ENCODE peak calls at places on chromosomes 1 and 21, in four cellular contexts. M is OCI-LY7, Z is HCT116, C is neural progenitor cell. R is an unnamed sample.
A peak's percentile ranks its signal among the peaks of the same experiment; 100 is the strongest.

GRCh38 chr21:45598666-45599065 is 44.9 kb upstream of the PCBP3 start:
- DNase-seq in Z (no peak), M (no peak), C (no peak), R (no peak)

GRCh38 chr1:27644369-27645070 is 9.5 kb upstream of the FGR start:
- DNase-seq in C (no peak), Z (no peak), M (no peak), R (no peak)

GRCh38 chr1:38741341-38741740 is 118.2 kb downstream of the RRAGC start:
- DNase-seq in Z (no peak), M (no peak), C (peak; percentile 37), R (peak; percentile 25)

GRCh38 chr1:228037401-228038386 is 30.9 kb downstream of the WNT3A start:
- DNase-seq in M (no peak), Z (no peak), C (peak; percentile 86), R (peak; percentile 55)

GRCh38 chr1:72062584-72062983 is 219.8 kb downstream of the NEGR1 start:
- DNase-seq in Z (no peak), M (no peak), C (no peak), R (peak; percentile 19)

GRCh38 chr1:3627515-3628253 is 2.9 kb downstream of the TPRG1L start:
- DNase-seq in M (no peak), C (no peak), Z (no peak), R (no peak)

GRCh38 chr21:41655259-41655658 is 111.6 kb downstream of the RIPK4 start:
- DNase-seq in C (no peak), M (no peak), Z (no peak), R (no peak)

GRCh38 chr1:198846506-198847010 is 207.7 kb downstream of the PTPRC start:
- DNase-seq in Z (no peak), M (no peak), C (no peak), R (no peak)

GRCh38 chr1:31299365-31299764 is 2.5 kb downstream of the ZCCHC17 start:
- DNase-seq in Z (no peak), M (no peak), C (no peak), R (peak; percentile 55)

GRCh38 chr1:192171123-192171522 is 12.9 kb downstream of the RGS18 start:
- DNase-seq in C (no peak), M (no peak), Z (no peak), R (no peak)

GRCh38 chr21:36320421-36321324 is 676 bp downstream of the MORC3 start:
- DNase-seq in Z (peak; percentile 28), C (no peak), M (peak; percentile 57), R (peak; percentile 88)

GRCh38 chr1:10814312-10814711 is 17.9 kb upstream of the CASZ1 start:
- DNase-seq in M (no peak), C (no peak), Z (no peak), R (no peak)

GRCh38 chr1:234938924-234939323 is 189.7 kb downstream of the TOMM20 start:
- DNase-seq in M (no peak), C (no peak), Z (no peak), R (no peak)

GRCh38 chr1:94382163-94382562 is 36.0 kb upstream of the ABCD3 start:
- DNase-seq in Z (no peak), M (no peak), C (no peak), R (no peak)

GRCh38 chr1:184753608-184754478 is 815 bp downstream of the EDEM3 start:
- DNase-seq in C (peak; percentile 79), M (peak; percentile 57), Z (no peak), R (peak; percentile 59)

GRCh38 chr1:52669696-52670095 is 28.5 kb downstream of the COA7 start:
- DNase-seq in M (no peak), Z (no peak), C (no peak), R (peak; percentile 78)

GRCh38 chr1:154714638-154715037 is 106.7 kb upstream of the ADAR start:
- DNase-seq in M (peak; percentile 18), C (peak; percentile 34), Z (no peak), R (peak; percentile 77)

GRCh38 chr1:239337776-239338435 is 48.5 kb upstream of the CHRM3 start:
- DNase-seq in C (no peak), M (no peak), Z (no peak), R (no peak)

GRCh38 chr1:34900775-34901502 is 28.5 kb downstream of the DLGAP3 start:
- DNase-seq in Z (no peak), C (no peak), M (no peak), R (no peak)

GRCh38 chr1:16019580-16020277 is 1.9 kb upstream of the HSPB7 start:
- DNase-seq in Z (no peak), C (no peak), M (no peak), R (peak; percentile 83)

GRCh38 chr1:25927541-25928265 is 21.5 kb upstream of the STMN1 start:
- DNase-seq in C (peak; percentile 84), M (peak; percentile 14), Z (no peak), R (no peak)

GRCh38 chr1:19596065-19596718 is 47.9 kb upstream of the NBL1 start:
- DNase-seq in Z (no peak), C (peak; percentile 50), M (peak; percentile 35), R (peak; percentile 57)

GRCh38 chr1:43172532-43172972 is 422 bp downstream of the CFAP57 start:
- DNase-seq in Z (peak; percentile 84), M (peak; percentile 90), C (peak; percentile 94), R (peak; percentile 91)

GRCh38 chr1:41666991-41667631 is 182.6 kb upstream of the EDN2 start:
- DNase-seq in Z (no peak), C (peak; percentile 37), M (peak; percentile 71), R (peak; percentile 44)

GRCh38 chr1:231949277-231950122 is 322.9 kb downstream of the DISC1 start:
- DNase-seq in M (no peak), Z (no peak), C (peak; percentile 25), R (no peak)

GRCh38 chr1:170676628-170677027 is 12.7 kb downstream of the PRRX1 start:
- DNase-seq in C (no peak), Z (no peak), M (no peak), R (peak; percentile 73)

GRCh38 chr1:66446261-66447001 is 87.5 kb upstream of the SGIP1 start:
- DNase-seq in C (peak; percentile 76), Z (peak; percentile 74), M (peak; percentile 85), R (peak; percentile 80)

GRCh38 chr1:16905112-16905855 is 9.5 kb downstream of the RNU1-2 start:
- DNase-seq in M (peak; percentile 84), C (peak; percentile 76), Z (peak; percentile 92), R (peak; percentile 91)

GRCh38 chr1:226882631-226883409 is 12.4 kb downstream of the PSEN2 start:
- DNase-seq in M (peak; percentile 72), Z (no peak), C (no peak), R (peak; percentile 45)

GRCh38 chr1:234579967-234580366 is 30.0 kb downstream of the IRF2BP2 start:
- DNase-seq in C (no peak), Z (no peak), M (peak; percentile 42), R (peak; percentile 36)

GRCh38 chr1:23598424-23598823 is 39.1 kb upstream of the ID3 start:
- DNase-seq in Z (no peak), C (peak; percentile 93), M (peak; percentile 78), R (no peak)

GRCh38 chr1:228540161-228540917 is 53.2 kb downstream of the RNF187 start:
- DNase-seq in Z (no peak), M (no peak), C (no peak), R (no peak)

GRCh38 chr1:161887724-161888287 is 121.7 kb downstream of the ATF6 start:
- DNase-seq in C (no peak), M (no peak), Z (no peak), R (no peak)

GRCh38 chr1:29236993-29237905 is 927 bp downstream of the PTPRU start:
- DNase-seq in C (peak; percentile 77), M (no peak), Z (no peak), R (peak; percentile 73)

GRCh38 chr1:5734996-5735395 is 257.2 kb downstream of the NPHP4 start:
- DNase-seq in Z (no peak), M (no peak), C (no peak), R (no peak)

GRCh38 chr1:206725053-206725963 is 40.6 kb downstream of the MAPKAPK2 start:
- DNase-seq in M (peak; percentile 68), C (peak; percentile 65), Z (peak; percentile 15), R (peak; percentile 72)

GRCh38 chr1:206723500-206724472 is 39.1 kb downstream of the MAPKAPK2 start:
- DNase-seq in Z (no peak), C (peak; percentile 34), M (no peak), R (peak; percentile 92)

GRCh38 chr1:206719169-206719839 is 34.6 kb downstream of the MAPKAPK2 start:
- DNase-seq in M (no peak), C (no peak), Z (no peak), R (no peak)

GRCh38 chr1:206722751-206723499 is 38.2 kb downstream of the MAPKAPK2 start:
- DNase-seq in Z (no peak), M (no peak), C (no peak), R (peak; percentile 46)

GRCh38 chr1:206721454-206721853 is 36.7 kb downstream of the MAPKAPK2 start:
- DNase-seq in Z (no peak), C (no peak), M (no peak), R (no peak)
- TF ChIP-seq EZH2phosphoT487 in Z (no peak), C (no peak), M (no peak), R (no peak)

GRCh38 chr1:8510041-8510823 is 192.3 kb downstream of the SLC45A1 start:
- DNase-seq in Z (no peak), C (no peak), M (peak; percentile 68), R (peak; percentile 87)

GRCh38 chr1:8512504-8512903 is 194.6 kb downstream of the SLC45A1 start:
- DNase-seq in Z (no peak), C (no peak), M (no peak), R (no peak)

GRCh38 chr1:8506447-8506846 is 188.5 kb downstream of the SLC45A1 start:
- DNase-seq in M (no peak), Z (no peak), C (no peak), R (no peak)

GRCh38 chr1:8506995-8507615 is 189.2 kb downstream of the SLC45A1 start:
- DNase-seq in C (no peak), Z (no peak), M (no peak), R (no peak)

GRCh38 chr1:8509579-8509978 is 191.7 kb downstream of the SLC45A1 start:
- DNase-seq in M (no peak), Z (no peak), C (no peak), R (no peak)
- H3K4me1 ChIP-seq in M (peaks cover 78% of the 10 kb centered on the region), Z (no peaks in the 10 kb centered on the region), C (peaks cover 7% of the 10 kb centered on the region), R (peaks cover 20% of the 10 kb centered on the region)

GRCh38 chr1:156582388-156583022 is 3.0 kb downstream of the TTC24 start:
- DNase-seq in C (no peak), Z (no peak), M (peak; percentile 74), R (no peak)

GRCh38 chr1:156586892-156587477 is 4.6 kb upstream of the NAXE start:
- DNase-seq in Z (no peak), M (no peak), C (no peak), R (no peak)

GRCh38 chr1:156583821-156584622 is 4.5 kb downstream of the TTC24 start:
- DNase-seq in Z (peak; percentile 83), C (peak; percentile 86), M (peak; percentile 90), R (peak; percentile 77)

GRCh38 chr1:156586323-156586722 is 5.3 kb upstream of the NAXE start:
- DNase-seq in C (no peak), Z (no peak), M (no peak), R (no peak)

DNA sequence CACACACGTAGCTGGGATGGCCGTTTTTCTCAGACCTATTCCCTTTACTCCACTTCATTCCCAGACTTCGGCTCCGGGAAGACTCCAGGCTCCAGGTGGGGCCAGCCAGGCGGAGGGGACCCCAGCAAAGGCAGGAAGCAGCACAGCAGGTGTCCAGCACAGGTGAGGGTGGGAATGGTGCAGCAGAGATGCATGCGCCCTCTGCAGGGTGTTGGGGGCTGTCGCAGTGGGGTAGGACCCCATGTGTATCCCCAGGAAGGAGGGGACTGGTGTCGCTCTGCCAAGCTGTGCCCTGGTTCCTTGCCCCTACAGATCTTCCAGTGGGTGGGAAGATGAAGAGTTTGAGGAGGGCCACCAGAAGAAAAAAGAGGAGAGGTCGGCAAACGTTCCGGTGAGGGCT is 5.3 kb downstream of the TTC24 start:
- DNase-seq in C (peak; percentile 50), Z (no peak), M (peak; percentile 67), R (no peak)
- H3K4me2 ChIP-seq in C (no peak overlapping the region), Z (peak overlapping the region; percentile 19), M (peak overlapping the region; percentile 8), R (no peak overlapping the region)

GRCh38 chr1:113990541-113990940 is 11.3 kb downstream of the OLFML3 start:
- DNase-seq in M (no peak), C (no peak), Z (no peak), R (no peak)
- TF ChIP-seq EZH2phosphoT487 in M (no peak), C (no peak), Z (no peak), R (no peak)

R was measured in GM23248.